ENCODE peak calls at places on chromosome 21, in four cellular contexts. M is heart left ventricle, A is A549, P is adipocyte. L is an unnamed sample.

GRCh38 chr21:14050121-14050520 is 160.6 kb downstream of the LIPI start:
- DNase-seq in M (no peak), A (no peak), P (no peak), L (no peak)

GRCh38 chr21:31878831-31879230 is 6.0 kb downstream of the HUNK start:
- DNase-seq in M (no peak), A (no peak), P (no peak), L (no peak)

GRCh38 chr21:26846036-26846931 is 1.1 kb upstream of the ADAMTS1 start:
- DNase-seq in M (peak; percentile 93), A (peak; percentile 31), P (peak; percentile 92), L (no peak)

GRCh38 chr21:42118901-42119300 is 47.8 kb downstream of the UMODL1 start:
- DNase-seq in M (no peak), A (no peak), P (no peak), L (no peak)

GRCh38 chr21:38985423-38986378 is 180.0 kb downstream of the ETS2 start:
- DNase-seq in M (peak; percentile 74), A (no peak), P (peak; percentile 98), L (peak; percentile 15)

GRCh38 chr21:36388835-36389234 is 3.6 kb downstream of the CHAF1B start:
- DNase-seq in M (no peak), A (peak; percentile 52), P (peak; percentile 29), L (no peak)

GRCh38 chr21:41589620-41590175 is 81.7 kb upstream of the TMPRSS2 start:
- DNase-seq in M (no peak), A (no peak), P (no peak), L (no peak)

GRCh38 chr21:36560933-36561575 is 81.1 kb upstream of the CLDN14 start:
- DNase-seq in M (no peak), A (no peak), P (no peak), L (no peak)

GRCh38 chr21:37166733-37167132 is 93.7 kb downstream of the TTC3 start:
- DNase-seq in M (no peak), A (peak; percentile 12), P (no peak), L (no peak)

GRCh38 chr21:35204850-35205564 is 155.9 kb upstream of the RUNX1 start:
- DNase-seq in M (peak; percentile 85), A (no peak), P (peak; percentile 92), L (no peak)

GRCh38 chr21:27108228-27108627 is 141.3 kb upstream of the ADAMTS5 start:
- DNase-seq in M (no peak), A (no peak), P (peak; percentile 64), L (no peak)

GRCh38 chr21:43333301-43334062 is 93.4 kb downstream of the SIK1 start:
- DNase-seq in M (peak; percentile 52), A (peak; percentile 97), P (peak; percentile 82), L (no peak)

GRCh38 chr21:40118527-40118926 is 251.3 kb downstream of the PCP4 start:
- DNase-seq in M (no peak), A (no peak), P (no peak), L (no peak)

GRCh38 chr21:29691616-29692491 is 247.9 kb downstream of the GRIK1 start:
- DNase-seq in M (no peak), A (no peak), P (no peak), L (no peak)

GRCh38 chr21:35050348-35051286 is 1.5 kb upstream of the RUNX1 start:
- DNase-seq in M (no peak), A (no peak), P (no peak), L (no peak)

GRCh38 chr21:33231526-33231925 is 1.8 kb downstream of the IFNAR2 start:
- DNase-seq in M (no peak), A (no peak), P (no peak), L (no peak)

GRCh38 chr21:31509108-31510017 is 150.1 kb upstream of the SOD1 start:
- DNase-seq in M (no peak), A (peak; percentile 56), P (peak; percentile 5), L (peak; percentile 28)

GRCh38 chr21:39307466-39307865 is 6.0 kb downstream of the BRWD1 start:
- DNase-seq in M (no peak), A (no peak), P (no peak), L (no peak)

GRCh38 chr21:44836349-44836665 is 18.4 kb upstream of the SUMO3 start:
- DNase-seq in M (no peak), A (no peak), P (no peak), L (no peak)

GRCh38 chr21:33211732-33212131 is 18.0 kb upstream of the IFNAR2 start:
- DNase-seq in M (no peak), A (no peak), P (no peak), L (no peak)

GRCh38 chr21:46252840-46253239 is 24.3 kb upstream of the LSS start:
- DNase-seq in M (no peak), A (no peak), P (no peak), L (no peak)

GRCh38 chr21:40687625-40688024 is 159.3 kb downstream of the DSCAM start:
- DNase-seq in M (no peak), A (no peak), P (no peak), L (no peak)

GRCh38 chr21:29888437-29888836 is 51.4 kb downstream of the GRIK1 start:
- DNase-seq in M (no peak), A (no peak), P (no peak), L (no peak)

GRCh38 chr21:35860181-35860869 is 200.0 kb downstream of the SETD4 start:
- DNase-seq in M (no peak), A (no peak), P (no peak), L (no peak)

L was measured in GM19239.